ENCODE peak calls at places on chromosomes 5 and 9, in four cellular contexts. M is suprapubic skin, B is K562, R is sigmoid colon. Q is an unnamed sample.

GRCh38 chr5:77864997-77865396 is 88.9 kb upstream of the TBCA start:
- DNase-seq in M (no peak), B (no peak), R (no peak), Q (no peak)

GRCh38 chr9:135971106-135971766 is 10.1 kb upstream of the UBAC1 start:
- DNase-seq in M (no peak), B (no peak), R (no peak), Q (no peak)

GRCh38 chr9:113573303-113573958 is 109.9 kb downstream of the RGS3 start:
- DNase-seq in M (peak), B (no peak), R (peak), Q (no peak)

GRCh38 chr9:136052433-136052880 is 42.6 kb downstream of the NACC2 start:
- DNase-seq in M (no peak), B (no peak), R (peak), Q (no peak)

GRCh38 chr9:129550199-129550839 is 70.6 kb downstream of the C9orf50 start:
- DNase-seq in M (peak), B (no peak), R (peak), Q (peak)

GRCh38 chr5:141001466-141001853 is 35.2 kb downstream of the PCDHAC2 start:
- DNase-seq in M (no peak), B (no peak), R (no peak), Q (peak)

GRCh38 chr5:59489551-59489950 is 404.0 kb downstream of the PDE4D start:
- DNase-seq in M (no peak), B (no peak), R (no peak), Q (no peak)

GRCh38 chr5:36958612-36959011 is 82.0 kb downstream of the NIPBL start:
- DNase-seq in M (no peak), B (no peak), R (no peak), Q (no peak)

GRCh38 chr5:169649486-169649885 is 12.4 kb downstream of the DOCK2 start:
- DNase-seq in M (no peak), B (no peak), R (no peak), Q (no peak)

GRCh38 chr5:122352331-122352730 is 40.3 kb downstream of the SNCAIP start:
- DNase-seq in M (no peak), B (no peak), R (no peak), Q (no peak)

GRCh38 chr5:50751064-50751657 is 84.7 kb downstream of the PARP8 start:
- DNase-seq in M (no peak), B (peak), R (no peak), Q (peak)

GRCh38 chr9:126745574-126746411 is 59.0 kb upstream of the ZBTB43 start:
- DNase-seq in M (no peak), B (no peak), R (no peak), Q (no peak)

GRCh38 chr5:177403194-177403825 is 2.8 kb upstream of the PFN3 start:
- DNase-seq in M (no peak), B (peak), R (no peak), Q (no peak)

GRCh38 chr5:179793470-179794139 is at the start of gene LTC4S:
- DNase-seq in M (peak), B (no peak), R (peak), Q (no peak)
- TF ChIP-seq EP300 in M (no peak), B (no peak), R (no peak), Q (no peak)

DNA sequence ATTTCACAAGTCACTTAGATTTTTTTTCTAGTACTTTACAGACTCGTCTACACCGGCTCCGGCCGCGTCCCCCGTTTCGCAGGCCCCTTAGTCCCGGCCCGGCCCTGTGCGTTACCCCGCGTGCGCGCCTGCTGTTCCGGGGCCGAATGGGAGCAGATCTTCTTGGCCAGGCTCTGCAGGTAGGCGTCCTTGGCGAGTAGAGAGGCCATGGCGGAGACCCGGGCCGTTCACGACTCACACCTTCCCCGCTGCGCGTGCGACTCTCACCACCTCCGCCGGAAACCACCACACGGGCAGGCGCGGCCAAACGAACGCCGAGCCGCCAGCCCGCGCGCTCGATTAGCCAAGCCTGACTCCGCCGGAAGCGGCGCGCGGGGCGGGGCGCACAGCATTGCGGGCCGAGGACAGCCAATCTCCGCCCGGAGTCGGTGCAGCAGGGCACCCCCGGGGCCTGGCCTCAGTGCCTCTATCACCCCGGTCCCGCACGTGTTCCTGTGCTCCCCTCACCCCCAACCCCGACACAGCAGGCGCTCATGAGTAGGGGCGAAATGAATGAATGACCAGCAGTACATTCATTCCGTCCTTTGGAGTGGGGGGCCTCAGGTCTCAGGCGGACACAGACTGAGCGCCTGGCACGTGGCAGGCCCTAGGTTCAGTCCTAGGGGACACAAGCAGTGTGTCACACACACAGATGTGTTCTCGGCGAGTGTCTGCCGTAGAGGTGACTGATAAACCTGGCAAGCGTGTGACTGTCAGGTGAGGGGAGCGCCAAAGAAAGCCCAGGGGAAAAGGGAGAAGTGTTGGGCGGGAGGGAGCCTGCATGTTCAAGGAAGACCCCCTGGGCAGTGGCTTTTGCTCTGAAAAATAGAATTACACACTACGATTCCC is at the start of gene SURF6:
- DNase-seq in M (peak), B (peak), R (peak), Q (peak)
- TF ChIP-seq EP300 in M (no peak), B (peak), R (no peak), Q (no peak)

GRCh38 chr5:91652678-91653077 is 269.6 kb upstream of the ARRDC3 start:
- DNase-seq in M (no peak), B (no peak), R (no peak), Q (no peak)

DNA sequence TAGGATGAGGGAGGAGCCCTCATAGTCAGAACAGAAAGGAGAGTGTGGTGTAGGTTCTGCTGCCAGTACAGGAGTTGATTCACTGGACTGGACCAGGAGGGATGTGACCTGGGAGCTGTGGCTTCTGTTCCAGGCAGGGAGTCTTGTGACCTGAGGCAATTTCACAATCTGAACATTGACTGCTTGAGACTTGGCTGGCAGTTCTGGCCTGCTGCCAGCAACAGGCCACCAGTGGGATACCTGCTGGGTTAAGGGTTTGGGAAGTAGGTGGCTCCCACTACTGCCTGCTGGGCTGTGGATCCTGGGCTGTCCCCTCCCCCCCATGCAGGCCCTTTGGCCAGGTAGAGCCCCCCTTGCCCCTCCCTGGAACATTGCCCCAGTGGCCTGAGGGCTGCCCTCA is 268.6 kb upstream of the ARRDC3 start:
- DNase-seq in M (no peak), B (no peak), R (no peak), Q (no peak)
- TF ChIP-seq EP300 in M (no peak), B (no peak), R (no peak), Q (no peak)

DNA sequence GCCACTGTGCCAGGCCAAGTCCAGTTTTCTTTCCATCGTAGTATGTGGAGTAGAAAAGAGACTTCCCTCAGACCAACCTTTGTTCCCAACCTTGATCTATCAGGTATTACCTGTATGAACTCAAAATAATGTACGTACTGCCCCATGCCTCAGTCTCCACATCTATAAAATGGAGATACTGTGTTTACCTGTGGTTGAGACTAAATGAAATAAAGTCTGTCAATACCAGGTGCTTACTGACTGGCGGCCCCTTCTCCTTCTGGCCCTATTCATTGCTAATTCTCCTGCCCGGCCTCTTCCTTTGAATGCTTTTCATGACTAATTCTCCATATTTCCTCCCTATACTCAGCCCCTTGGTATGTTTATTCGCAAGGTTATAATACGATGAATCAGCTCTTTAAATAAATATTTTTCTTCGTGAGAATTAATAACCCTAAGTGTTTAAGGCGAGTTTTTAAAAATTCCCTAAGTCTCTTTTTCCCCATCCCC is 89.6 kb upstream of the BASP1 start:
- DNase-seq in M (no peak), B (no peak), R (no peak), Q (no peak)
- TF ChIP-seq EP300 in M (no peak), B (no peak), R (no peak), Q (no peak)

GRCh38 chr9:16679327-16679821 is 191.1 kb downstream of the BNC2 start:
- DNase-seq in M (no peak), B (no peak), R (no peak), Q (peak)
- TF ChIP-seq EP300 in M (no peak), B (no peak), R (no peak), Q (peak)